ENCODE peak calls at places on chromosomes 7 and 10, in nine cellular contexts. One of them, this sample, is unnamed.
A peak's percentile ranks its signal among the peaks of the same experiment; 100 is the strongest.

GRCh38 chr10:110512461-110513187 is 14.9 kb downstream of the DUSP5 start:
- DNase-seq in tibial artery: no peak
- DNase-seq in endothelial cell: no peak
- DNase-seq in tibial nerve: no peak
- DNase-seq in body of pancreas: no peak
- DNase-seq in nephron progenitor cell: no peak
- DNase-seq in foreskin fibroblast: peak; percentile 93
- DNase-seq in fibroblast of villous mesenchyme: peak; percentile 86
- DNase-seq in transverse colon: no peak
- DNase-seq in this sample: no peak

GRCh38 chr7:30736291-30736690 is 15.6 kb upstream of the INMT start:
- DNase-seq in tibial artery: no peak
- DNase-seq in endothelial cell: no peak
- DNase-seq in tibial nerve: no peak
- DNase-seq in body of pancreas: no peak
- DNase-seq in nephron progenitor cell: no peak
- DNase-seq in foreskin fibroblast: no peak
- DNase-seq in fibroblast of villous mesenchyme: no peak
- DNase-seq in transverse colon: no peak
- DNase-seq in this sample: no peak

GRCh38 chr10:49653530-49653929 is 25.9 kb upstream of the C10orf53 start:
- DNase-seq in tibial artery: no peak
- DNase-seq in endothelial cell: no peak
- DNase-seq in tibial nerve: no peak
- DNase-seq in body of pancreas: no peak
- DNase-seq in nephron progenitor cell: no peak
- DNase-seq in foreskin fibroblast: no peak
- DNase-seq in fibroblast of villous mesenchyme: no peak
- DNase-seq in transverse colon: no peak
- DNase-seq in this sample: no peak

GRCh38 chr10:68560201-68560915 is at the start of gene TET1:
- DNase-seq in tibial artery: peak; percentile 28
- DNase-seq in endothelial cell: peak; percentile 79
- DNase-seq in tibial nerve: peak; percentile 23
- DNase-seq in body of pancreas: peak; percentile 53
- DNase-seq in nephron progenitor cell: peak; percentile 87
- DNase-seq in foreskin fibroblast: peak; percentile 81
- DNase-seq in fibroblast of villous mesenchyme: peak; percentile 82
- DNase-seq in transverse colon: peak; percentile 63
- DNase-seq in this sample: peak; percentile 82

GRCh38 chr7:148211641-148212040 is 378.9 kb upstream of the C7orf33 start:
- DNase-seq in tibial artery: no peak
- DNase-seq in endothelial cell: no peak
- DNase-seq in tibial nerve: no peak
- DNase-seq in body of pancreas: no peak
- DNase-seq in nephron progenitor cell: no peak
- DNase-seq in foreskin fibroblast: no peak
- DNase-seq in fibroblast of villous mesenchyme: no peak
- DNase-seq in transverse colon: no peak
- DNase-seq in this sample: no peak

GRCh38 chr10:17671307-17671706 is 27.4 kb downstream of the STAM start:
- DNase-seq in tibial artery: no peak
- DNase-seq in endothelial cell: no peak
- DNase-seq in tibial nerve: no peak
- DNase-seq in body of pancreas: no peak
- DNase-seq in nephron progenitor cell: no peak
- DNase-seq in foreskin fibroblast: peak; percentile 16
- DNase-seq in fibroblast of villous mesenchyme: peak; percentile 49
- DNase-seq in transverse colon: no peak
- DNase-seq in this sample: no peak

GRCh38 chr10:16893664-16894063 is 76.4 kb upstream of the RSU1 start:
- DNase-seq in tibial artery: no peak
- DNase-seq in endothelial cell: no peak
- DNase-seq in tibial nerve: no peak
- DNase-seq in body of pancreas: no peak
- DNase-seq in nephron progenitor cell: no peak
- DNase-seq in foreskin fibroblast: no peak
- DNase-seq in fibroblast of villous mesenchyme: peak; percentile 20
- DNase-seq in transverse colon: no peak
- DNase-seq in this sample: no peak

GRCh38 chr7:129295015-129295423 is 70.2 kb downstream of the AHCYL2 start:
- DNase-seq in tibial artery: peak; percentile 32
- DNase-seq in endothelial cell: no peak
- DNase-seq in tibial nerve: no peak
- DNase-seq in body of pancreas: peak; percentile 11
- DNase-seq in nephron progenitor cell: no peak
- DNase-seq in foreskin fibroblast: peak; percentile 63
- DNase-seq in fibroblast of villous mesenchyme: peak; percentile 44
- DNase-seq in transverse colon: no peak
- DNase-seq in this sample: no peak

GRCh38 chr10:32049113-32049512 is 7.1 kb downstream of the KIF5B start:
- DNase-seq in tibial artery: no peak
- DNase-seq in endothelial cell: no peak
- DNase-seq in tibial nerve: no peak
- DNase-seq in body of pancreas: no peak
- DNase-seq in nephron progenitor cell: no peak
- DNase-seq in foreskin fibroblast: peak; percentile 47
- DNase-seq in fibroblast of villous mesenchyme: no peak
- DNase-seq in transverse colon: no peak
- DNase-seq in this sample: no peak

GRCh38 chr10:52609601-52610240 is 162.9 kb downstream of the MBL2 start:
- DNase-seq in tibial artery: no peak
- DNase-seq in endothelial cell: no peak
- DNase-seq in tibial nerve: no peak
- DNase-seq in body of pancreas: no peak
- DNase-seq in nephron progenitor cell: no peak
- DNase-seq in foreskin fibroblast: peak; percentile 16
- DNase-seq in fibroblast of villous mesenchyme: no peak
- DNase-seq in transverse colon: no peak
- DNase-seq in this sample: no peak

GRCh38 chr10:78304091-78305045 is 270.7 kb downstream of the RPS24 start:
- DNase-seq in tibial artery: no peak
- DNase-seq in endothelial cell: no peak
- DNase-seq in tibial nerve: no peak
- DNase-seq in body of pancreas: no peak
- DNase-seq in nephron progenitor cell: no peak
- DNase-seq in foreskin fibroblast: no peak
- DNase-seq in fibroblast of villous mesenchyme: no peak
- DNase-seq in transverse colon: no peak
- DNase-seq in this sample: no peak

GRCh38 chr7:82172896-82173295 is 270.7 kb downstream of the CACNA2D1 start:
- DNase-seq in tibial artery: no peak
- DNase-seq in endothelial cell: no peak
- DNase-seq in tibial nerve: no peak
- DNase-seq in body of pancreas: no peak
- DNase-seq in nephron progenitor cell: no peak
- DNase-seq in foreskin fibroblast: peak; percentile 8
- DNase-seq in fibroblast of villous mesenchyme: no peak
- DNase-seq in transverse colon: no peak
- DNase-seq in this sample: no peak

GRCh38 chr7:82172017-82172416 is 271.6 kb downstream of the CACNA2D1 start:
- DNase-seq in tibial artery: no peak
- DNase-seq in endothelial cell: no peak
- DNase-seq in tibial nerve: no peak
- DNase-seq in body of pancreas: no peak
- DNase-seq in nephron progenitor cell: no peak
- DNase-seq in foreskin fibroblast: no peak
- DNase-seq in fibroblast of villous mesenchyme: no peak
- DNase-seq in transverse colon: no peak
- DNase-seq in this sample: no peak

GRCh38 chr7:82175319-82175718 is 268.3 kb downstream of the CACNA2D1 start:
- DNase-seq in tibial artery: no peak
- DNase-seq in endothelial cell: no peak
- DNase-seq in tibial nerve: no peak
- DNase-seq in body of pancreas: no peak
- DNase-seq in nephron progenitor cell: no peak
- DNase-seq in foreskin fibroblast: no peak
- DNase-seq in fibroblast of villous mesenchyme: no peak
- DNase-seq in transverse colon: no peak
- DNase-seq in this sample: no peak

GRCh38 chr7:82167568-82168314 is 275.8 kb downstream of the CACNA2D1 start:
- DNase-seq in tibial artery: no peak
- DNase-seq in endothelial cell: no peak
- DNase-seq in tibial nerve: no peak
- DNase-seq in body of pancreas: no peak
- DNase-seq in nephron progenitor cell: no peak
- DNase-seq in foreskin fibroblast: no peak
- DNase-seq in fibroblast of villous mesenchyme: no peak
- DNase-seq in transverse colon: no peak
- DNase-seq in this sample: no peak

GRCh38 chr7:82173400-82174021 is 270.1 kb downstream of the CACNA2D1 start:
- DNase-seq in tibial artery: no peak
- DNase-seq in endothelial cell: no peak
- DNase-seq in tibial nerve: no peak
- DNase-seq in body of pancreas: no peak
- DNase-seq in nephron progenitor cell: no peak
- DNase-seq in foreskin fibroblast: no peak
- DNase-seq in fibroblast of villous mesenchyme: no peak
- DNase-seq in transverse colon: no peak
- DNase-seq in this sample: no peak
- TF ChIP-seq CTCF in tibial artery: no peak
- TF ChIP-seq CTCF in endothelial cell: no peak
- TF ChIP-seq CTCF in tibial nerve: no peak
- TF ChIP-seq CTCF in body of pancreas: no peak
- TF ChIP-seq CTCF in nephron progenitor cell: no peak
- TF ChIP-seq CTCF in foreskin fibroblast: no peak
- TF ChIP-seq CTCF in fibroblast of villous mesenchyme: no peak
- TF ChIP-seq CTCF in transverse colon: no peak
- TF ChIP-seq CTCF in this sample: no peak

DNA sequence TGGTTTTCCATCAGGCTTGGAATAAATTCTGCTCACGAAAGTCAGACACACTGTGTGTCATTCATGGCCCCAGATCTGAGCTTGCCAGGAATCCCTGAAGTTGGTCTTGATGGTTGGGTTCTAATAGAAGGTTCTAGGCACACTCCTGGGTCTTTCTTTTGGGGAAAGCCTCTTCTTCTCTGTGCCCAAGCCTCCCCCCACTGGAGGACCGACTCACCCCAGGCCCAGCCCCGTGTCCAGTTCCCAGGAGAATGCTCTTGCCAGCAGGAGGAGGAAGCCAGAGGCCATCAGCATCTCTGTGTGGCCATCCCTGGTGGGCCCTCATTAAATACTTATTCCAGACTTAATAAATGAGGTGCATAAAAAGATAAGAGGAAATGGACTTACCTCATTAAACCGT is 548.0 kb downstream of the TCERG1L start:
- DNase-seq in tibial artery: no peak
- DNase-seq in endothelial cell: no peak
- DNase-seq in tibial nerve: no peak
- DNase-seq in body of pancreas: no peak
- DNase-seq in nephron progenitor cell: no peak
- DNase-seq in foreskin fibroblast: no peak
- DNase-seq in fibroblast of villous mesenchyme: no peak
- DNase-seq in transverse colon: no peak
- DNase-seq in this sample: no peak
- TF ChIP-seq CTCF in tibial artery: no peak
- TF ChIP-seq CTCF in endothelial cell: no peak
- TF ChIP-seq CTCF in tibial nerve: no peak
- TF ChIP-seq CTCF in body of pancreas: no peak
- TF ChIP-seq CTCF in nephron progenitor cell: no peak
- TF ChIP-seq CTCF in foreskin fibroblast: no peak
- TF ChIP-seq CTCF in fibroblast of villous mesenchyme: no peak
- TF ChIP-seq CTCF in transverse colon: no peak
- TF ChIP-seq CTCF in this sample: no peak

GRCh38 chr10:27072436-27073114 is 27.7 kb downstream of the ANKRD26 start:
- DNase-seq in tibial artery: no peak
- DNase-seq in endothelial cell: peak; percentile 37
- DNase-seq in tibial nerve: no peak
- DNase-seq in body of pancreas: no peak
- DNase-seq in nephron progenitor cell: no peak
- DNase-seq in foreskin fibroblast: no peak
- DNase-seq in fibroblast of villous mesenchyme: no peak
- DNase-seq in transverse colon: no peak
- DNase-seq in this sample: no peak
- TF ChIP-seq CTCF in tibial artery: no peak
- TF ChIP-seq CTCF in endothelial cell: peak; percentile 18
- TF ChIP-seq CTCF in tibial nerve: no peak
- TF ChIP-seq CTCF in body of pancreas: no peak
- TF ChIP-seq CTCF in nephron progenitor cell: no peak
- TF ChIP-seq CTCF in foreskin fibroblast: no peak
- TF ChIP-seq CTCF in fibroblast of villous mesenchyme: no peak
- TF ChIP-seq CTCF in transverse colon: no peak
- TF ChIP-seq CTCF in this sample: peak; percentile 20

GRCh38 chr7:149310990-149311573 is 49.1 kb downstream of the ZNF783 start:
- DNase-seq in tibial artery: no peak
- DNase-seq in endothelial cell: no peak
- DNase-seq in tibial nerve: no peak
- DNase-seq in body of pancreas: no peak
- DNase-seq in nephron progenitor cell: no peak
- DNase-seq in foreskin fibroblast: no peak
- DNase-seq in fibroblast of villous mesenchyme: no peak
- DNase-seq in transverse colon: no peak
- DNase-seq in this sample: no peak

GRCh38 chr7:149313981-149314380 is 52.0 kb downstream of the ZNF783 start:
- DNase-seq in tibial artery: no peak
- DNase-seq in endothelial cell: no peak
- DNase-seq in tibial nerve: no peak
- DNase-seq in body of pancreas: no peak
- DNase-seq in nephron progenitor cell: no peak
- DNase-seq in foreskin fibroblast: no peak
- DNase-seq in fibroblast of villous mesenchyme: no peak
- DNase-seq in transverse colon: no peak
- DNase-seq in this sample: no peak

GRCh38 chr7:149307775-149308501 is 45.9 kb downstream of the ZNF783 start:
- DNase-seq in tibial artery: no peak
- DNase-seq in endothelial cell: no peak
- DNase-seq in tibial nerve: no peak
- DNase-seq in body of pancreas: no peak
- DNase-seq in nephron progenitor cell: no peak
- DNase-seq in foreskin fibroblast: no peak
- DNase-seq in fibroblast of villous mesenchyme: no peak
- DNase-seq in transverse colon: no peak
- DNase-seq in this sample: no peak

GRCh38 chr7:149306854-149307253 is 44.9 kb downstream of the ZNF783 start:
- DNase-seq in tibial artery: no peak
- DNase-seq in endothelial cell: no peak
- DNase-seq in tibial nerve: no peak
- DNase-seq in body of pancreas: no peak
- DNase-seq in nephron progenitor cell: no peak
- DNase-seq in foreskin fibroblast: no peak
- DNase-seq in fibroblast of villous mesenchyme: no peak
- DNase-seq in transverse colon: no peak
- DNase-seq in this sample: no peak

DNA sequence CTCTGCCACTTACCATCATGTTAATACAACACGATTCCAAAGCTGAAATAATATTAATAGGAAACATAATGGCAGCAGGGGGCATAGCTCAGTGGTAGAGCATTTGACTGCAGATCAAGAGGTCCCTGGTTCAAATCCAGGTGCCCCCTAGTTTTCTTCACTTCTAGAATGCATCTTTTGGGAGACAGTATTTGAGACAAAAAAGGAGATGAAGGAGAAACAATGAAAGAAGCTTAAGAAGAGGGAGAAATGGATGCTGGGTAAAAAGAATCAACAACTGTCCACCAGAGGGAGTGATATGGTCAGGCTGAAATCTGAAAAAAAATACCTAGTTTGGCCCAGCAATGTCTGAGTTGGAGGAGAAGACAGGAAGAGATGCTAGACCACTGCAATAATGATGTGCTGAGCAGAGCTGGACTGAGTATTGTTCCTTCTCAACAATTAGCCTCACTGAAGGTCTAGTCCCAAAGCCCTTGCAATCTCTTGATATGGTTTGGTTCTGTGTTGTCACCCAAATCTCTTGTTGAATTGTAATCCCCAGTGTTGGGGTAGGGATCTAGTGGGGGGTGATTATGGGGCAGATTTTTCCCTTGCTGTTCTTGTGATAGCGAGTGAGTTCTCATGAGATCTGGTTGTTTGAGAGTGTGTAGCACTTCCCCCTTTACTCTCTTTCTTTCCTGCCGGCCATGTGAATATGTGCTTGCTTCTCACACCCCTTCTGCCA is 48.3 kb downstream of the ZNF783 start:
- DNase-seq in tibial artery: no peak
- DNase-seq in endothelial cell: no peak
- DNase-seq in tibial nerve: no peak
- DNase-seq in body of pancreas: peak; percentile 6
- DNase-seq in nephron progenitor cell: no peak
- DNase-seq in foreskin fibroblast: peak; percentile 81
- DNase-seq in fibroblast of villous mesenchyme: peak; percentile 76
- DNase-seq in transverse colon: no peak
- DNase-seq in this sample: no peak
- TF ChIP-seq CTCF in tibial artery: peak; percentile 19
- TF ChIP-seq CTCF in endothelial cell: peak; percentile 66
- TF ChIP-seq CTCF in tibial nerve: peak; percentile 41
- TF ChIP-seq CTCF in body of pancreas: peak; percentile 65
- TF ChIP-seq CTCF in nephron progenitor cell: peak; percentile 41
- TF ChIP-seq CTCF in foreskin fibroblast: peak; percentile 74
- TF ChIP-seq CTCF in fibroblast of villous mesenchyme: peak; percentile 74
- TF ChIP-seq CTCF in transverse colon: peak; percentile 46
- TF ChIP-seq CTCF in this sample: peak; percentile 72

This sample was measured in neural crest cell.